ENCODE peak calls at places on chromosomes 13 and 19, in four cellular contexts. X is Karpas-422; Y is CD4-positive, CD25-positive, alpha-beta regulatory T cell; T is fibroblast of lung. N is an unnamed sample.

GRCh38 chr13:112688560-112689497 is 1.0 kb upstream of the ATP11A start:
- DNase-seq in X (no peak), Y (peak; percentile 76), T (no peak), N (no peak)

GRCh38 chr19:58366576-58367430 is 4.3 kb upstream of the ZNF497 start:
- DNase-seq in X (no peak), Y (no peak), T (no peak), N (no peak)

GRCh38 chr19:21474671-21475181 is 30.7 kb upstream of the ZNF429 start:
- DNase-seq in X (peak; percentile 55), Y (peak; percentile 70), T (peak; percentile 69), N (peak; percentile 51)

GRCh38 chr19:51820821-51821446 is 26.0 kb downstream of the FPR3 start:
- DNase-seq in X (no peak), Y (no peak), T (no peak), N (no peak)

GRCh38 chr13:106348032-106348431 is 187.4 kb downstream of the EFNB2 start:
- DNase-seq in X (no peak), Y (no peak), T (peak; percentile 73), N (no peak)

GRCh38 chr13:28429685-28430290 is 65.1 kb downstream of the FLT1 start:
- DNase-seq in X (no peak), Y (peak; percentile 8), T (no peak), N (no peak)

GRCh38 chr19:31701146-31701545 is 351.9 kb upstream of the TSHZ3 start:
- DNase-seq in X (no peak), Y (no peak), T (no peak), N (no peak)

GRCh38 chr19:3612330-3612729 is 5.7 kb upstream of the TBXA2R start:
- DNase-seq in X (no peak), Y (no peak), T (no peak), N (no peak)

GRCh38 chr13:41639955-41640780 is 182.8 kb downstream of the RGCC start:
- DNase-seq in X (no peak), Y (no peak), T (no peak), N (peak; percentile 50)

DNA sequence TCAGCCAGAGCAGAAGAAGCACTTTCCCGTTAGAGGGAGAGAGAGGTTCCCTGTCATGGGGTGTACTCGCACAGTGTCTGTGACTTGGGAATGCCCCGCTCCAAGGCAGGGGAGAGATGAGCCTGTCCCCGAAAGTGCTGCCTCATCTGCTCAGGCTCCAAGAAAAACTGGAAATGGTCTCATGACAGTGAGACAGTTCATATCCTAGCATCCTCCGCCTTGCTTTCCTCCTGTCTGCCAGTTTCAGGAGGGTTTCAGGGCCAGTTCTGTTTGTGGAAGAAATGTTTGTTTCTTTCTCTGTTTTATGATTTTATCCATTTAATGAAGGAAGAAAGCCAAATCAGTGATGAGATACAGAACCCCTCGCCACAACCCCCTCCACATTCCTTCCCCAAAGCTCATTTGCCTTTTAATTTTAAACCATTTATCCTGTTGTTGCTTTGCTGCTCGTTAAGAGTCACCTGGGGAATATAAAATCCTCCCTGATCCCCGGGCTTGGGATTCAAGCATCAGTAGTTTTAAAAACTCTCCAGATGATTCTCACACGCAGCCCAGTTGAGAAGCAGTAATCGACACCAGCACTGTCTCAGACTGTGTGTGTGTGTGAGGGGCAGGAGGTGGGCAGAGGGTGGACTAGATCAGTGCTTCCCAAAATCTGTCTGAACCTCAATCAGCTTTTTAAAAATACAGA is 144.6 kb upstream of the UBL3 start:
- DNase-seq in X (no peak), Y (no peak), T (no peak), N (no peak)
- H3K4me1 ChIP-seq in X (no peaks in the 10 kb centered on the region), Y (no peaks in the 10 kb centered on the region), T (peaks cover 20% of the 10 kb centered on the region), N (no peaks in the 10 kb centered on the region)

DNA sequence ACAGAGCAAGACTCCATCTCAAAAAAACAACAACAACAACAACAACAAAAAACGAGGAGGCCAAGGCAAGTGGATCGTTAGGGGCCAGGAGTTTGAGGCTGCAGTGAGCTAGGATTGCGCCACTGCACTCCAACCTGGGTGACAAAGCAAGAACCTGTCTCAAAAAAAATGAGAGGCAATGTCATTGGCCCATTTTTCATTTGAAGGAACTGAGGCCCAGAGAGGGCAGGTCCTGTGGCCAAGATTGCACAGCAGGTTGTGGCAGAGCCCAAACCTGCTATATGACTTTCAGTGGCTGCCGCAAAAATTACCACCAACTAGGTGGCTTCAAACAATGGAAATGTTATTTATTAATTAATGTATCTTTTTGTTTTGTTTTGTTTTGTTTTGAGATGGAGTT is 5.5 kb downstream of the PIK3R2 start:
- DNase-seq in X (no peak), Y (no peak), T (no peak), N (no peak)
- H3K4me1 ChIP-seq in X (peaks cover 31% of the 10 kb centered on the region), Y (peaks cover 19% of the 10 kb centered on the region), T (peaks cover 19% of the 10 kb centered on the region), N (peaks cover 55% of the 10 kb centered on the region)

GRCh38 chr19:6060600-6061391 is 49.5 kb downstream of the RFX2 start:
- DNase-seq in X (no peak), Y (peak; percentile 78), T (peak; percentile 91), N (no peak)
- H3K4me1 ChIP-seq in X (no peaks in the 10 kb centered on the region), Y (peaks cover 39% of the 10 kb centered on the region), T (peaks cover 24% of the 10 kb centered on the region), N (peaks cover 30% of the 10 kb centered on the region)

GRCh38 chr13:40586886-40587285 is 79.6 kb downstream of the FOXO1 start:
- DNase-seq in X (no peak), Y (no peak), T (no peak), N (no peak)
- H3K4me1 ChIP-seq in X (peaks cover 60% of the 10 kb centered on the region), Y (peaks cover 72% of the 10 kb centered on the region), T (no peaks in the 10 kb centered on the region), N (peaks cover 82% of the 10 kb centered on the region)

GRCh38 chr13:27037171-27037570 is 134.4 kb downstream of the USP12 start:
- DNase-seq in X (no peak), Y (no peak), T (no peak), N (no peak)

GRCh38 chr13:27036236-27036981 is 135.2 kb downstream of the USP12 start:
- DNase-seq in X (no peak), Y (no peak), T (no peak), N (no peak)

GRCh38 chr13:27037571-27037970 is 134.0 kb downstream of the USP12 start:
- DNase-seq in X (no peak), Y (no peak), T (no peak), N (no peak)

GRCh38 chr13:27039171-27039701 is 132.4 kb downstream of the USP12 start:
- DNase-seq in X (no peak), Y (no peak), T (no peak), N (no peak)

GRCh38 chr13:27038323-27038722 is 133.3 kb downstream of the USP12 start:
- DNase-seq in X (no peak), Y (no peak), T (peak; percentile 93), N (no peak)
- H3K4me1 ChIP-seq in X (peaks cover 6% of the 10 kb centered on the region), Y (no peaks in the 10 kb centered on the region), T (peaks cover 17% of the 10 kb centered on the region), N (no peaks in the 10 kb centered on the region)

GRCh38 chr19:16359964-16360363 is 35.3 kb downstream of the KLF2 start:
- DNase-seq in X (no peak), Y (peak; percentile 80), T (no peak), N (no peak)

GRCh38 chr19:16361254-16361653 is 36.6 kb downstream of the KLF2 start:
- DNase-seq in X (no peak), Y (no peak), T (no peak), N (no peak)

GRCh38 chr19:16358456-16358855 is 33.8 kb downstream of the KLF2 start:
- DNase-seq in X (no peak), Y (no peak), T (no peak), N (no peak)

GRCh38 chr19:16360738-16361137 is 36.1 kb downstream of the KLF2 start:
- DNase-seq in X (no peak), Y (peak; percentile 87), T (no peak), N (no peak)

GRCh38 chr19:16359074-16359473 is 34.4 kb downstream of the KLF2 start:
- DNase-seq in X (no peak), Y (no peak), T (no peak), N (no peak)
- H3K4me1 ChIP-seq in X (no peaks in the 10 kb centered on the region), Y (peaks cover 96% of the 10 kb centered on the region), T (no peaks in the 10 kb centered on the region), N (peaks cover 14% of the 10 kb centered on the region)

N was measured in gastrocnemius medialis.